ENCODE peak calls at places on chromosomes 16 and 17, in ten cellular contexts. M, H, N, V, K, D, S, L, G and P are unnamed samples.

GRCh38 chr17:34269969-34270368 is at the start of gene CCL7:
- DNase-seq in M (no peak), H (no peak), N (peak; percentile 15), V (no peak), K (no peak), D (no peak), S (no peak), L (no peak), G (no peak), P (peak; percentile 79)

GRCh38 chr16:62225675-62226074 is 189.4 kb upstream of the CDH8 start:
- DNase-seq in M (peak; percentile 69), H (peak; percentile 72), N (no peak), V (no peak), K (peak; percentile 48), D (peak; percentile 18), S (peak; percentile 97), L (no peak), G (peak; percentile 69), P (no peak)

GRCh38 chr16:19599968-19600716 is 44.6 kb downstream of the VPS35L start:
- DNase-seq in M (no peak), H (no peak), N (no peak), V (no peak), K (no peak), D (no peak), S (no peak), L (no peak), G (no peak), P (no peak)

GRCh38 chr16:10885246-10885645 is 8.2 kb downstream of the CIITA start:
- DNase-seq in M (no peak), H (no peak), N (no peak), V (no peak), K (peak; percentile 53), D (no peak), S (no peak), L (no peak), G (no peak), P (no peak)

GRCh38 chr16:997440-998051 is 16.0 kb downstream of the SOX8 start:
- DNase-seq in M (peak; percentile 38), H (peak; percentile 72), N (peak; percentile 25), V (no peak), K (no peak), D (peak; percentile 44), S (peak; percentile 60), L (no peak), G (no peak), P (peak; percentile 68)

GRCh38 chr16:89823087-89823823 is 5.0 kb upstream of the SPIRE2 start:
- DNase-seq in M (no peak), H (no peak), N (no peak), V (no peak), K (no peak), D (no peak), S (no peak), L (no peak), G (no peak), P (no peak)

GRCh38 chr17:50938821-50939541 is 72.8 kb upstream of the TOB1 start:
- DNase-seq in M (no peak), H (no peak), N (no peak), V (no peak), K (no peak), D (no peak), S (no peak), L (no peak), G (no peak), P (no peak)

GRCh38 chr17:19510903-19511302 is 22.8 kb upstream of the SLC47A1 start:
- DNase-seq in M (no peak), H (no peak), N (no peak), V (no peak), K (no peak), D (no peak), S (no peak), L (no peak), G (no peak), P (no peak)

GRCh38 chr17:30336369-30337171 is 2.7 kb upstream of the TMIGD1 start:
- DNase-seq in M (no peak), H (peak; percentile 50), N (no peak), V (no peak), K (no peak), D (peak; percentile 61), S (peak; percentile 73), L (no peak), G (no peak), P (peak; percentile 64)

GRCh38 chr17:39662551-39663339 is 2.4 kb upstream of the TCAP start:
- DNase-seq in M (no peak), H (peak; percentile 86), N (no peak), V (no peak), K (no peak), D (no peak), S (no peak), L (peak; percentile 69), G (no peak), P (no peak)

DNA sequence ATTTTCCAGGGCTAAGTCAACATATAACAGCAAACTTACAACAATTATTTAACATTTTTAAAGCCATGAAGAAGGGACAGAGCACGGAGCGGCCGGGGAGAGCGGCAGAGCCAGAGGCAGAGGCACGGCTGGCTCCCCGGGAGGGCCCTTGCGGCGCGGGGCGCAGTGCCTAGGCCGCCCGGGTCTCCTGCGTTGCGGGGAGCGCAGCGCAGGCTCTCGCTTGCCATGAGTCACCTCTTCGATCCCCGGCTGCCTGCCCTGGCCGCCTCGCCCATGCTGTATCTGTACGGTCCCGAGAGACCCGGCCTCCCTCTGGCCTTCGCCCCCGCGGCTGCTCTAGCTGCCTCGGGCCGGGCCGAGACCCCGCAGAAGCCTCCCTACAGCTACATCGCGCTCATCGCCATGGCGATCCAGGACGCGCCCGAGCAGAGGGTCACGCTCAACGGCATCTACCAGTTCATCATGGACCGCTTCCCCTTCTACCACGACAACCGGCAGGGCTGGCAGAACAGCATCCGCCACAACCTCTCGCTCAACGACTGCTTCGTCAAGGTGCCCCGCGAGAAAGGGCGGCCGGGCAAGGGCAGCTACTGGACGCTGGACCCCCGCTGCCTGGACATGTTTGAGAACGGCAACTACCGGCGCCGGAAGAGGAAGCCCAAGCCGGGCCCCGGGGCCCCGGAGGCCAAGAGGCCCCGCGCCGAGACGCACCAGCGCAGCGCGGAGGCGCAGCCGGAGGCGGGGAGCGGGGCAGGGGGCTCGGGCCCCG is at the start of gene FOXL1:
- DNase-seq in M (no peak), H (no peak), N (peak; percentile 61), V (no peak), K (no peak), D (peak; percentile 77), S (no peak), L (peak; percentile 80), G (no peak), P (no peak)
- H3K4me3 ChIP-seq in M (peak within 1 kb of the TSS; percentile 32), H (peak within 1 kb of the TSS; percentile 31), N (peak within 1 kb of the TSS; percentile 60), V (peak within 1 kb of the TSS; percentile 5), K (no peak within 1 kb of the TSS), D (peak within 1 kb of the TSS; percentile 78), S (no peak within 1 kb of the TSS), L (peak within 1 kb of the TSS; percentile 60), G (peak within 1 kb of the TSS; percentile 49), P (no peak within 1 kb of the TSS)

GRCh38 chr17:46863383-46864121 is 12.2 kb downstream of the WNT9B start:
- DNase-seq in M (no peak), H (no peak), N (no peak), V (no peak), K (no peak), D (no peak), S (no peak), L (no peak), G (no peak), P (no peak)
- H3K4me3 ChIP-seq in M (no peak overlapping the region), H (no peak overlapping the region), N (no peak overlapping the region), V (no peak overlapping the region), K (no peak overlapping the region), D (no peak overlapping the region), S (no peak overlapping the region), L (no peak overlapping the region), G (no peak overlapping the region), P (no peak overlapping the region)

DNA sequence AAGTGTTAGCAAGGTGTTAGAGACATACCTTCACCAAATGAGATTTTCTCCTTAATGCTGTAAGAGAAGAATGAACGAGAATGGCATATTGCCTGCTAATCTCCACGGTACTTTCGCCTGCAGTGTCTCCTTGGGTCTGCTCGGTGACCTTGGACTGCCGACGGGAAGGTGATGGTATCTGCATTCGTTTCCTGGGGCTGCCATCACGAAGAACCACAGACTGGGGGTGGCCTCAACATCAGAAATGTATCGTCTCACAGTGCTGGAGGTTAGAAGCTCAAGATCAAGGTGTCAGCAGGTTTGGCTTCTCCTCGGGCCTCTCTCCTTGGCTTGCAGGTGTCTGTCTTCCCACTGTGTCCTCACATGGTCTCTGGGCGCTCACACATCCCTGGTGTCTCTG is 86.3 kb upstream of the TNRC6C start:
- DNase-seq in M (no peak), H (no peak), N (no peak), V (no peak), K (no peak), D (no peak), S (no peak), L (no peak), G (no peak), P (no peak)
- H3K4me3 ChIP-seq in M (no peak overlapping the region), H (no peak overlapping the region), N (no peak overlapping the region), V (no peak overlapping the region), K (no peak overlapping the region), D (no peak overlapping the region), S (no peak overlapping the region), L (no peak overlapping the region), G (no peak overlapping the region), P (no peak overlapping the region)

DNA sequence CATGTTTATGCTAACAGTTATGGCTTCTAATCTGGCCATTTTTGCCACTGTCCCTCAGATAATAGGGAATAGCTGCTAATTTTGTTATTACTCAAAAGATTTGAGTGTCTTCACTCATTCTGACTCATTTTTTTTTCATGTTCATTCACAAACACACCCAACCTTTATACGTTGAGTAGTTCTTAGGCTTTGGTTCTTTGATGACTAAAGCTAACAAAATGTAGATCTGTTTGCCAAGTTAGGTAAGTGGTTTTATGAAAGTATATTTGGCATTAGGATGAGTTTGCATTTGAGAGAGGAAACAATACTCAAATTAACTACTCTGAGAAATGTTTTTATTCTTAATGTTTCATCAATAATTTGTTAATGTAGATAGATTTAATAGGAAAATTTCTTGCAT is 3.7 kb downstream of the MAP2K4 start:
- DNase-seq in M (no peak), H (no peak), N (peak; percentile 6), V (no peak), K (no peak), D (peak; percentile 72), S (no peak), L (no peak), G (no peak), P (no peak)
- H3K4me3 ChIP-seq in M (no peak overlapping the region), H (no peak overlapping the region), N (no peak overlapping the region), V (no peak overlapping the region), K (no peak overlapping the region), D (no peak overlapping the region), S (no peak overlapping the region), L (no peak overlapping the region), G (no peak overlapping the region), P (no peak overlapping the region)

GRCh38 chr17:18037482-18037881 is 1.5 kb downstream of the ATPAF2 start:
- DNase-seq in M (no peak), H (no peak), N (no peak), V (no peak), K (no peak), D (no peak), S (no peak), L (peak; percentile 15), G (no peak), P (no peak)
- H3K4me3 ChIP-seq in M (no peak overlapping the region), H (no peak overlapping the region), N (no peak overlapping the region), V (no peak overlapping the region), K (no peak overlapping the region), D (no peak overlapping the region), S (peak overlapping the region; percentile 80), L (no peak overlapping the region), G (no peak overlapping the region), P (no peak overlapping the region)